ENCODE peak calls at places on chromosomes 13 and 19, in ten cellular contexts. One of them, this sample, is unnamed.

GRCh38 chr19:18173572-18174294 is at the start of gene IFI30:
- DNase-seq in esophagus muscularis mucosa: no peak
- DNase-seq in stomach: peak
- DNase-seq in transverse colon: peak
- DNase-seq in endothelial cell of umbilical vein: peak
- DNase-seq in vagina: peak
- DNase-seq in heart left ventricle: peak
- DNase-seq in A549: peak
- DNase-seq in body of pancreas: peak
- DNase-seq in Peyer's patch: peak
- DNase-seq in this sample: peak

GRCh38 chr19:7440188-7440975 is 48.5 kb downstream of the PEX11G start:
- DNase-seq in heart left ventricle: no peak
- DNase-seq in transverse colon: no peak
- DNase-seq in body of pancreas: no peak
- DNase-seq in vagina: no peak
- DNase-seq in A549: no peak
- DNase-seq in Peyer's patch: peak
- DNase-seq in endothelial cell of umbilical vein: no peak
- DNase-seq in stomach: no peak
- DNase-seq in esophagus muscularis mucosa: no peak
- DNase-seq in this sample: no peak

GRCh38 chr19:11422163-11423068 is 3.3 kb upstream of the RGL3 start:
- DNase-seq in vagina: peak
- DNase-seq in heart left ventricle: peak
- DNase-seq in A549: peak
- DNase-seq in body of pancreas: peak
- DNase-seq in transverse colon: peak
- DNase-seq in esophagus muscularis mucosa: no peak
- DNase-seq in stomach: peak
- DNase-seq in Peyer's patch: peak
- DNase-seq in endothelial cell of umbilical vein: peak
- DNase-seq in this sample: peak

GRCh38 chr13:102141625-102142472 is 260.0 kb downstream of the FGF14 start:
- DNase-seq in A549: peak
- DNase-seq in Peyer's patch: no peak
- DNase-seq in body of pancreas: no peak
- DNase-seq in endothelial cell of umbilical vein: peak
- DNase-seq in stomach: no peak
- DNase-seq in vagina: no peak
- DNase-seq in transverse colon: no peak
- DNase-seq in esophagus muscularis mucosa: no peak
- DNase-seq in heart left ventricle: no peak
- DNase-seq in this sample: no peak

GRCh38 chr19:4474504-4475136 is 2.5 kb downstream of the HDGFL2 start:
- DNase-seq in heart left ventricle: no peak
- DNase-seq in Peyer's patch: no peak
- DNase-seq in endothelial cell of umbilical vein: peak
- DNase-seq in body of pancreas: no peak
- DNase-seq in esophagus muscularis mucosa: no peak
- DNase-seq in vagina: no peak
- DNase-seq in A549: peak
- DNase-seq in stomach: no peak
- DNase-seq in transverse colon: no peak
- DNase-seq in this sample: peak

GRCh38 chr13:77509221-77509620 is 26.3 kb upstream of the SCEL start:
- DNase-seq in A549: no peak
- DNase-seq in heart left ventricle: no peak
- DNase-seq in transverse colon: no peak
- DNase-seq in endothelial cell of umbilical vein: peak
- DNase-seq in Peyer's patch: no peak
- DNase-seq in esophagus muscularis mucosa: no peak
- DNase-seq in body of pancreas: no peak
- DNase-seq in stomach: no peak
- DNase-seq in vagina: no peak
- DNase-seq in this sample: no peak

GRCh38 chr19:3324405-3324856 is 42.0 kb upstream of the NFIC start:
- DNase-seq in A549: no peak
- DNase-seq in heart left ventricle: peak
- DNase-seq in transverse colon: peak
- DNase-seq in Peyer's patch: peak
- DNase-seq in esophagus muscularis mucosa: no peak
- DNase-seq in body of pancreas: peak
- DNase-seq in endothelial cell of umbilical vein: peak
- DNase-seq in stomach: peak
- DNase-seq in vagina: no peak
- DNase-seq in this sample: peak

GRCh38 chr13:110193491-110193890 is 113.5 kb downstream of the COL4A1 start:
- DNase-seq in body of pancreas: no peak
- DNase-seq in Peyer's patch: no peak
- DNase-seq in heart left ventricle: no peak
- DNase-seq in endothelial cell of umbilical vein: no peak
- DNase-seq in A549: no peak
- DNase-seq in stomach: no peak
- DNase-seq in transverse colon: no peak
- DNase-seq in vagina: no peak
- DNase-seq in esophagus muscularis mucosa: no peak
- DNase-seq in this sample: no peak

GRCh38 chr13:30908416-30908980 is 2.4 kb downstream of the MEDAG start:
- DNase-seq in body of pancreas: no peak
- DNase-seq in endothelial cell of umbilical vein: peak
- DNase-seq in vagina: no peak
- DNase-seq in Peyer's patch: no peak
- DNase-seq in stomach: no peak
- DNase-seq in A549: no peak
- DNase-seq in heart left ventricle: peak
- DNase-seq in transverse colon: no peak
- DNase-seq in esophagus muscularis mucosa: peak
- DNase-seq in this sample: peak

GRCh38 chr19:45947926-45948325 is 25.7 kb downstream of the NOVA2 start:
- DNase-seq in body of pancreas: no peak
- DNase-seq in transverse colon: no peak
- DNase-seq in heart left ventricle: no peak
- DNase-seq in Peyer's patch: no peak
- DNase-seq in A549: no peak
- DNase-seq in esophagus muscularis mucosa: no peak
- DNase-seq in stomach: no peak
- DNase-seq in endothelial cell of umbilical vein: no peak
- DNase-seq in vagina: no peak
- DNase-seq in this sample: no peak

GRCh38 chr19:42088471-42089190 is 12.7 kb downstream of the ZNF574 start:
- DNase-seq in Peyer's patch: no peak
- DNase-seq in endothelial cell of umbilical vein: peak
- DNase-seq in body of pancreas: no peak
- DNase-seq in heart left ventricle: no peak
- DNase-seq in esophagus muscularis mucosa: no peak
- DNase-seq in vagina: no peak
- DNase-seq in stomach: no peak
- DNase-seq in A549: no peak
- DNase-seq in transverse colon: no peak
- DNase-seq in this sample: no peak

GRCh38 chr13:98509271-98510155 is 67.4 kb downstream of the STK24 start:
- DNase-seq in endothelial cell of umbilical vein: peak
- DNase-seq in heart left ventricle: no peak
- DNase-seq in A549: peak
- DNase-seq in vagina: no peak
- DNase-seq in esophagus muscularis mucosa: no peak
- DNase-seq in body of pancreas: peak
- DNase-seq in stomach: peak
- DNase-seq in transverse colon: peak
- DNase-seq in Peyer's patch: peak
- DNase-seq in this sample: no peak

GRCh38 chr19:16373539-16373938 is 48.9 kb downstream of the KLF2 start:
- DNase-seq in esophagus muscularis mucosa: no peak
- DNase-seq in endothelial cell of umbilical vein: peak
- DNase-seq in body of pancreas: peak
- DNase-seq in vagina: no peak
- DNase-seq in transverse colon: no peak
- DNase-seq in heart left ventricle: no peak
- DNase-seq in A549: no peak
- DNase-seq in Peyer's patch: no peak
- DNase-seq in stomach: no peak
- DNase-seq in this sample: no peak

GRCh38 chr19:38199340-38199739 is 24.7 kb downstream of the DPF1 start:
- DNase-seq in Peyer's patch: no peak
- DNase-seq in heart left ventricle: no peak
- DNase-seq in A549: no peak
- DNase-seq in vagina: no peak
- DNase-seq in esophagus muscularis mucosa: no peak
- DNase-seq in body of pancreas: no peak
- DNase-seq in endothelial cell of umbilical vein: no peak
- DNase-seq in stomach: no peak
- DNase-seq in transverse colon: no peak
- DNase-seq in this sample: no peak

GRCh38 chr13:24313449-24313848 is 4.1 kb downstream of the C1QTNF9 start:
- DNase-seq in body of pancreas: no peak
- DNase-seq in Peyer's patch: no peak
- DNase-seq in transverse colon: no peak
- DNase-seq in stomach: no peak
- DNase-seq in vagina: no peak
- DNase-seq in endothelial cell of umbilical vein: no peak
- DNase-seq in esophagus muscularis mucosa: peak
- DNase-seq in A549: no peak
- DNase-seq in heart left ventricle: no peak
- DNase-seq in this sample: no peak

GRCh38 chr13:34044660-34045080 is 226.7 kb downstream of the RFC3 start:
- DNase-seq in stomach: no peak
- DNase-seq in Peyer's patch: no peak
- DNase-seq in transverse colon: no peak
- DNase-seq in esophagus muscularis mucosa: no peak
- DNase-seq in body of pancreas: no peak
- DNase-seq in vagina: no peak
- DNase-seq in endothelial cell of umbilical vein: peak
- DNase-seq in heart left ventricle: no peak
- DNase-seq in A549: peak
- DNase-seq in this sample: no peak

GRCh38 chr19:48963371-48964204 is 1.5 kb upstream of the FTL start:
- DNase-seq in transverse colon: peak
- DNase-seq in body of pancreas: peak
- DNase-seq in stomach: peak
- DNase-seq in A549: peak
- DNase-seq in heart left ventricle: peak
- DNase-seq in esophagus muscularis mucosa: no peak
- DNase-seq in vagina: no peak
- DNase-seq in Peyer's patch: peak
- DNase-seq in endothelial cell of umbilical vein: peak
- DNase-seq in this sample: peak
- H3K4me3 ChIP-seq in transverse colon: no peak
- H3K4me3 ChIP-seq in body of pancreas: no peak
- H3K4me3 ChIP-seq in stomach: peak
- H3K4me3 ChIP-seq in A549: peak
- H3K4me3 ChIP-seq in heart left ventricle: peak
- H3K4me3 ChIP-seq in esophagus muscularis mucosa: peak
- H3K4me3 ChIP-seq in vagina: peak
- H3K4me3 ChIP-seq in Peyer's patch: peak
- H3K4me3 ChIP-seq in endothelial cell of umbilical vein: no peak
- H3K4me3 ChIP-seq in this sample: no peak

DNA sequence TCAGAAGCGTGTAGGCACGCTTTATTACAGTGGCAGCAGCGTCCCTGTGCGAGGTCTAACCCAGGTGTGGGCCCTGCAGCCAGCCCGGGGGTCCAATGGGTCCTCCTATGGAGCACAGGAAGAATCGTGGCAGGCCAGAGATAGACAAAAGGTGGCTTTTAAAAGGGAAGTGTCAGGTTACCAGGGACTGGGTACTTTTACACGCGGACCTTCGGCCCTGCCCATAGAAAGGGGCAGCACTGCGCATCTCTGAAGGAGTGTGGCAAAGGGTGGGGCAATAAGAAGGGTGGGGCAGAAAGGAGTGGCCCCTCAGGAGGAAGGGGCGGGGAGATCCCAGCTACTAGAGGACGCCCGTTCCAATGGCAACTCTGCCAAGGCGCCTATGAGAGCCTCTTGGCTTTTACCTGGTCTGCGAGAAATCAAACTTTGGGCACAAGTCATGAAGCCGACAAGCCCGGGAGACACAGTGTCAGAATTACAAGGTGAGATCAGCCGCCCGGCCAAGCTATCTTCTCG is 1419.8 kb downstream of the UQCRFS1 start:
- DNase-seq in body of pancreas: peak
- DNase-seq in esophagus muscularis mucosa: no peak
- DNase-seq in endothelial cell of umbilical vein: peak
- DNase-seq in A549: peak
- DNase-seq in transverse colon: peak
- DNase-seq in Peyer's patch: peak
- DNase-seq in stomach: peak
- DNase-seq in vagina: no peak
- DNase-seq in heart left ventricle: peak
- DNase-seq in this sample: peak
- TF ChIP-seq POLR2A in body of pancreas: no peak
- TF ChIP-seq POLR2A in esophagus muscularis mucosa: no peak
- TF ChIP-seq POLR2A in endothelial cell of umbilical vein: peak
- TF ChIP-seq POLR2A in A549: peak
- TF ChIP-seq POLR2A in transverse colon: no peak
- TF ChIP-seq POLR2A in Peyer's patch: no peak
- TF ChIP-seq POLR2A in stomach: no peak
- TF ChIP-seq POLR2A in vagina: no peak
- TF ChIP-seq POLR2A in heart left ventricle: no peak
- TF ChIP-seq POLR2A in this sample: no peak

GRCh38 chr13:21672811-21673591 is 2.1 kb downstream of the FGF9 start:
- DNase-seq in Peyer's patch: no peak
- DNase-seq in esophagus muscularis mucosa: no peak
- DNase-seq in body of pancreas: no peak
- DNase-seq in stomach: no peak
- DNase-seq in A549: no peak
- DNase-seq in transverse colon: no peak
- DNase-seq in vagina: no peak
- DNase-seq in heart left ventricle: no peak
- DNase-seq in endothelial cell of umbilical vein: no peak
- DNase-seq in this sample: no peak
- H3K4me3 ChIP-seq in Peyer's patch: peak
- H3K4me3 ChIP-seq in esophagus muscularis mucosa: peak
- H3K4me3 ChIP-seq in body of pancreas: peak
- H3K4me3 ChIP-seq in stomach: peak
- H3K4me3 ChIP-seq in A549: peak
- H3K4me3 ChIP-seq in transverse colon: peak
- H3K4me3 ChIP-seq in vagina: peak
- H3K4me3 ChIP-seq in heart left ventricle: peak
- H3K4me3 ChIP-seq in endothelial cell of umbilical vein: no peak
- H3K4me3 ChIP-seq in this sample: peak

DNA sequence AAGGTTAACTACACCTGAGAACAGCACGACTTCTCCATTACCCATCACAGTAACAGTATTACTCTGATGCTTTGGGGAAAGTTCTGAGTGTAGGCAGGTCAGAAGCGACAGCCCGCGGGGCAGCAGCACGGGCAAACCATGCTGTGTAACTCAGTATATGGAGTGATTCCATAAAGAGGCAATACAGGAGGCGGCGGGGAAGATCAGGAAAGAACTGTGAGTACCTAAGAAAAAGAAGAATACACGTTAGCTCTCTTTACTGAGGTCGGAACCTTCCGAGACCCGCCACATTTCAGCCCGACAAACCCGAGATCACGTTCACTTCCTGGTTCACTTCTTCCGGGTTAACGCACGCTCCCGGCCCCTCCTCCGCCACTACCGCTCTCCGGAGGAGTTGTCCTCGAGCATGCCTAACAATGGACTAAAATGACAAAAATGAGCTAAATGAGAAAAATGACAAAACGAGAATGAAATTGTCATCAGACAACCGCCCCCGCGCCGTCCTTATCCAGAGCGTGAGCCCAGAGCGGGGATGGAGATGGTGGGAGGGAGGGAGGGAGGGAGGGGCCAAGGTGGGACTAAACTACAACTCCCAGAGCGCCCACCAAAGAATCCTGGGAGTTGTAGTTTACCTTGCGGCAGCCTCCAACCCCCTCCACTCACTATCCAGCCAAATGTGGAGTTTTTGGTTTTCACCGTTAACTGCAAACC is at the start of gene MTRF1:
- DNase-seq in heart left ventricle: peak
- DNase-seq in stomach: peak
- DNase-seq in vagina: no peak
- DNase-seq in A549: peak
- DNase-seq in transverse colon: peak
- DNase-seq in Peyer's patch: peak
- DNase-seq in esophagus muscularis mucosa: peak
- DNase-seq in body of pancreas: peak
- DNase-seq in endothelial cell of umbilical vein: peak
- DNase-seq in this sample: peak
- TF ChIP-seq POLR2A in heart left ventricle: no peak
- TF ChIP-seq POLR2A in stomach: no peak
- TF ChIP-seq POLR2A in vagina: no peak
- TF ChIP-seq POLR2A in A549: peak
- TF ChIP-seq POLR2A in transverse colon: peak
- TF ChIP-seq POLR2A in Peyer's patch: no peak
- TF ChIP-seq POLR2A in esophagus muscularis mucosa: no peak
- TF ChIP-seq POLR2A in body of pancreas: no peak
- TF ChIP-seq POLR2A in endothelial cell of umbilical vein: peak
- TF ChIP-seq POLR2A in this sample: peak